ENCODE peak calls at places on chromosomes 3 and 15, in nine cellular contexts. D, W, P, C, Z, G, A, F and M are unnamed samples.

GRCh38 chr3:127915115-127915936 is at the start of gene KBTBD12:
- DNase-seq in Z (no peak), F (no peak), A (no peak), W (no peak), G (peak; percentile 26), D (peak; percentile 24), C (no peak), P (no peak), M (no peak)

GRCh38 chr15:99504823-99505551 is 60.8 kb upstream of the MEF2A start:
- DNase-seq in C (peak; percentile 21), G (no peak), P (no peak), D (no peak), Z (no peak), A (no peak), W (no peak), F (peak; percentile 51), M (no peak)

GRCh38 chr3:117811797-117812196 is 1102.2 kb downstream of the TUSC7 start:
- DNase-seq in G (no peak), P (no peak), W (no peak), A (no peak), Z (no peak), C (no peak), D (peak; percentile 54), F (no peak), M (no peak)

GRCh38 chr3:38254872-38255271 is 10.7 kb upstream of the SLC22A13 start:
- DNase-seq in G (no peak), D (no peak), W (no peak), P (no peak), A (no peak), Z (no peak), C (no peak), F (no peak), M (no peak)

GRCh38 chr15:70036585-70037343 is 61.0 kb downstream of the TLE3 start:
- DNase-seq in Z (no peak), W (no peak), F (peak; percentile 28), D (no peak), P (no peak), A (no peak), G (no peak), C (no peak), M (no peak)

GRCh38 chr3:108124337-108125150 is 33.7 kb upstream of the CD47 start:
- DNase-seq in W (no peak), G (no peak), D (peak; percentile 14), P (peak; percentile 56), Z (no peak), C (no peak), A (peak; percentile 14), F (no peak), M (no peak)

GRCh38 chr3:14216257-14217048 is 37.8 kb downstream of the LSM3 start:
- DNase-seq in W (no peak), P (peak; percentile 17), A (peak; percentile 20), G (no peak), D (peak; percentile 17), Z (no peak), F (peak; percentile 70), C (peak; percentile 26), M (peak; percentile 78)

GRCh38 chr3:28376424-28376823 is 27.8 kb upstream of the AZI2 start:
- DNase-seq in D (no peak), Z (no peak), G (no peak), P (no peak), C (peak; percentile 94), W (peak; percentile 25), A (no peak), F (peak; percentile 14), M (no peak)

GRCh38 chr3:66317750-66318366 is 97.1 kb downstream of the SLC25A26 start:
- DNase-seq in Z (no peak), P (no peak), A (no peak), D (peak; percentile 10), G (no peak), C (no peak), F (no peak), W (no peak), M (peak; percentile 3)

GRCh38 chr15:39747326-39747725 is 35.3 kb downstream of the FSIP1 start:
- DNase-seq in F (peak; percentile 64), P (no peak), C (peak; percentile 71), D (no peak), Z (no peak), A (no peak), W (no peak), G (no peak), M (no peak)